ENCODE peak calls at places on chromosomes 16 and 17, in seven cellular contexts. One of them, this sample, is unnamed. For H3K9me3, the result is how much of the 10 kb centered on the place peaks cover.

GRCh38 chr16:8796469-8797363 is 723 bp downstream of the TMEM186 start:
- DNase-seq in A549: no peak
- DNase-seq in thoracic aorta: no peak
- DNase-seq in CD4-positive, alpha-beta memory T cell: no peak
- DNase-seq in uterus: no peak
- DNase-seq in left lung: no peak
- DNase-seq in ascending aorta: no peak
- DNase-seq in this sample: no peak

GRCh38 chr16:72787519-72788268 is 260.2 kb downstream of the ZFHX3 start:
- DNase-seq in A549: no peak
- DNase-seq in thoracic aorta: peak
- DNase-seq in CD4-positive, alpha-beta memory T cell: peak
- DNase-seq in uterus: peak
- DNase-seq in left lung: peak
- DNase-seq in ascending aorta: peak
- DNase-seq in this sample: peak

GRCh38 chr16:5504028-5504758 is 406.6 kb upstream of the EEF2KMT start:
- DNase-seq in A549: no peak
- DNase-seq in thoracic aorta: no peak
- DNase-seq in CD4-positive, alpha-beta memory T cell: no peak
- DNase-seq in uterus: no peak
- DNase-seq in left lung: no peak
- DNase-seq in ascending aorta: no peak
- DNase-seq in this sample: no peak

GRCh38 chr17:71803656-71804284 is 317.1 kb upstream of the SOX9 start:
- DNase-seq in A549: no peak
- DNase-seq in thoracic aorta: no peak
- DNase-seq in CD4-positive, alpha-beta memory T cell: no peak
- DNase-seq in uterus: no peak
- DNase-seq in left lung: no peak
- DNase-seq in ascending aorta: no peak
- DNase-seq in this sample: no peak

GRCh38 chr17:67615736-67616135 is 102.0 kb upstream of the NOL11 start:
- DNase-seq in A549: no peak
- DNase-seq in thoracic aorta: no peak
- DNase-seq in CD4-positive, alpha-beta memory T cell: no peak
- DNase-seq in uterus: no peak
- DNase-seq in left lung: no peak
- DNase-seq in ascending aorta: no peak
- DNase-seq in this sample: no peak

GRCh38 chr17:65547253-65547670 is 14.2 kb downstream of the AXIN2 start:
- DNase-seq in A549: no peak
- DNase-seq in thoracic aorta: no peak
- DNase-seq in CD4-positive, alpha-beta memory T cell: no peak
- DNase-seq in uterus: peak
- DNase-seq in left lung: no peak
- DNase-seq in ascending aorta: no peak
- DNase-seq in this sample: peak

GRCh38 chr16:22266546-22266945 is 30.7 kb upstream of the POLR3E start:
- DNase-seq in A549: no peak
- DNase-seq in thoracic aorta: no peak
- DNase-seq in CD4-positive, alpha-beta memory T cell: no peak
- DNase-seq in uterus: no peak
- DNase-seq in left lung: peak
- DNase-seq in ascending aorta: no peak
- DNase-seq in this sample: no peak

GRCh38 chr16:81695431-81695890 is 83.6 kb upstream of the PLCG2 start:
- DNase-seq in A549: no peak
- DNase-seq in thoracic aorta: no peak
- DNase-seq in CD4-positive, alpha-beta memory T cell: no peak
- DNase-seq in uterus: no peak
- DNase-seq in left lung: no peak
- DNase-seq in ascending aorta: no peak
- DNase-seq in this sample: no peak

GRCh38 chr16:4800290-4801041 is 2.0 kb downstream of the ROGDI start:
- DNase-seq in A549: no peak
- DNase-seq in thoracic aorta: no peak
- DNase-seq in CD4-positive, alpha-beta memory T cell: no peak
- DNase-seq in uterus: no peak
- DNase-seq in left lung: peak
- DNase-seq in ascending aorta: no peak
- DNase-seq in this sample: peak

GRCh38 chr17:37743875-37744632 is 805 bp downstream of the HNF1B start:
- DNase-seq in A549: peak
- DNase-seq in thoracic aorta: no peak
- DNase-seq in CD4-positive, alpha-beta memory T cell: no peak
- DNase-seq in uterus: no peak
- DNase-seq in left lung: peak
- DNase-seq in ascending aorta: no peak
- DNase-seq in this sample: peak

GRCh38 chr17:72308744-72309395 is 188.1 kb downstream of the SOX9 start:
- DNase-seq in A549: no peak
- DNase-seq in thoracic aorta: no peak
- DNase-seq in CD4-positive, alpha-beta memory T cell: no peak
- DNase-seq in uterus: no peak
- DNase-seq in left lung: no peak
- DNase-seq in ascending aorta: no peak
- DNase-seq in this sample: no peak

GRCh38 chr17:31060814-31061550 is 33.8 kb upstream of the NF1 start:
- DNase-seq in A549: no peak
- DNase-seq in thoracic aorta: no peak
- DNase-seq in CD4-positive, alpha-beta memory T cell: no peak
- DNase-seq in uterus: no peak
- DNase-seq in left lung: no peak
- DNase-seq in ascending aorta: no peak
- DNase-seq in this sample: no peak

GRCh38 chr16:31869511-31870201 is 4.0 kb upstream of the ZNF267 start:
- DNase-seq in A549: no peak
- DNase-seq in thoracic aorta: no peak
- DNase-seq in CD4-positive, alpha-beta memory T cell: peak
- DNase-seq in uterus: no peak
- DNase-seq in left lung: no peak
- DNase-seq in ascending aorta: peak
- DNase-seq in this sample: peak

GRCh38 chr16:67926181-67926742 is 5.4 kb downstream of the CTRL start:
- DNase-seq in A549: no peak
- DNase-seq in thoracic aorta: no peak
- DNase-seq in CD4-positive, alpha-beta memory T cell: no peak
- DNase-seq in uterus: no peak
- DNase-seq in left lung: no peak
- DNase-seq in ascending aorta: no peak
- DNase-seq in this sample: no peak

GRCh38 chr16:84619103-84619460 is 1.2 kb upstream of the COTL1 start:
- DNase-seq in A549: no peak
- DNase-seq in thoracic aorta: no peak
- DNase-seq in CD4-positive, alpha-beta memory T cell: no peak
- DNase-seq in uterus: no peak
- DNase-seq in left lung: no peak
- DNase-seq in ascending aorta: no peak
- DNase-seq in this sample: no peak
- H3K9me3 ChIP-seq in A549: under half
- H3K9me3 ChIP-seq in thoracic aorta: under half
- H3K9me3 ChIP-seq in CD4-positive, alpha-beta memory T cell: under half
- H3K9me3 ChIP-seq in uterus: under half
- H3K9me3 ChIP-seq in left lung: under half
- H3K9me3 ChIP-seq in ascending aorta: under half
- H3K9me3 ChIP-seq in this sample: under half

GRCh38 chr16:35560637-35560984 is 2101.2 kb downstream of the TP53TG3F start:
- DNase-seq in A549: no peak
- DNase-seq in thoracic aorta: no peak
- DNase-seq in CD4-positive, alpha-beta memory T cell: no peak
- DNase-seq in uterus: no peak
- DNase-seq in left lung: no peak
- DNase-seq in ascending aorta: no peak
- DNase-seq in this sample: no peak

GRCh38 chr16:35557731-35558130 is 2098.3 kb downstream of the TP53TG3F start:
- DNase-seq in A549: no peak
- DNase-seq in thoracic aorta: no peak
- DNase-seq in CD4-positive, alpha-beta memory T cell: no peak
- DNase-seq in uterus: no peak
- DNase-seq in left lung: no peak
- DNase-seq in ascending aorta: no peak
- DNase-seq in this sample: no peak

GRCh38 chr16:35562471-35562870 is 2103.1 kb downstream of the TP53TG3F start:
- DNase-seq in A549: no peak
- DNase-seq in thoracic aorta: no peak
- DNase-seq in CD4-positive, alpha-beta memory T cell: no peak
- DNase-seq in uterus: no peak
- DNase-seq in left lung: no peak
- DNase-seq in ascending aorta: no peak
- DNase-seq in this sample: no peak

GRCh38 chr16:35561346-35561745 is 2101.9 kb downstream of the TP53TG3F start:
- DNase-seq in A549: no peak
- DNase-seq in thoracic aorta: no peak
- DNase-seq in CD4-positive, alpha-beta memory T cell: no peak
- DNase-seq in uterus: no peak
- DNase-seq in left lung: no peak
- DNase-seq in ascending aorta: no peak
- DNase-seq in this sample: no peak

DNA sequence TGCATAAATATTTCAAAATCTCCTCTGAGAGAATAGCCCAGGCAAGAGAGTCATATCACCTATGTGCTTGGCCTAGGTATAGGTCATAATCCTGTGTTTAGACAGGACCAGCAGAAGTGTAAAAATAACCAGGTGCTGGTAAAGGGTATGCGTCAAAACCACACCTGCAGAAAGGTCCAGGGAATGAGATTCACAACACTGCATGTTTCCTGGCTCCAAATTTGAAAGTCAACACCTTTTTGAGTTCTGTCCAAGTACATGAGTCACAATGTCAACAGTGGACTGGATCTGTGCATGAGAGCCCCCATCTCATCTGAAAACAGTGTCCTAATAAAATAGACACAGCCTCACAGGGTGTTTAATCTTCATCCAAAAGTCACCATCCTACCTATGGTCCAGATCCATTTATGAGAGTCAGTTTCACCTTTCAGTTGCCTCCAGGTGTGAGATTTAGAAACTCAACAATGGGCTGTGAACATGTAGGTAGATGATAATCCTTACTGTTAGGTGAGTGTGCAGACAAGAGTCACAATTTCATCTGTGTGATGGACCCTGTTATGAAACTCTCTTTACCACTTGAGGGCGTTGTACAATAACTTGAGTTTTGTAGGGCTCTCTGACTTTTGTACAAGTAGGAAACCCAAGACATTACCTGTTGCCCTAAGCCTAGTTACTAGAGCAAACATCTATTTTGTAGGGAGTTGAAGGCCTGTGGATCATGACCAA is 2100.7 kb downstream of the TP53TG3F start:
- DNase-seq in A549: no peak
- DNase-seq in thoracic aorta: no peak
- DNase-seq in CD4-positive, alpha-beta memory T cell: no peak
- DNase-seq in uterus: no peak
- DNase-seq in left lung: no peak
- DNase-seq in ascending aorta: no peak
- DNase-seq in this sample: no peak
- H3K9me3 ChIP-seq in A549: under half
- H3K9me3 ChIP-seq in thoracic aorta: under half
- H3K9me3 ChIP-seq in CD4-positive, alpha-beta memory T cell: under half
- H3K9me3 ChIP-seq in uterus: under half
- H3K9me3 ChIP-seq in left lung: under half
- H3K9me3 ChIP-seq in ascending aorta: under half
- H3K9me3 ChIP-seq in this sample: under half

GRCh38 chr17:73879987-73880386 is 235.7 kb upstream of the SDK2 start:
- DNase-seq in A549: no peak
- DNase-seq in thoracic aorta: no peak
- DNase-seq in CD4-positive, alpha-beta memory T cell: no peak
- DNase-seq in uterus: no peak
- DNase-seq in left lung: no peak
- DNase-seq in ascending aorta: no peak
- DNase-seq in this sample: no peak
- H3K9me3 ChIP-seq in A549: under half
- H3K9me3 ChIP-seq in thoracic aorta: under half
- H3K9me3 ChIP-seq in CD4-positive, alpha-beta memory T cell: under half
- H3K9me3 ChIP-seq in uterus: under half
- H3K9me3 ChIP-seq in left lung: under half
- H3K9me3 ChIP-seq in ascending aorta: under half
- H3K9me3 ChIP-seq in this sample: under half

GRCh38 chr16:74797414-74797813 is 22.8 kb upstream of the FA2H start:
- DNase-seq in A549: no peak
- DNase-seq in thoracic aorta: no peak
- DNase-seq in CD4-positive, alpha-beta memory T cell: no peak
- DNase-seq in uterus: no peak
- DNase-seq in left lung: no peak
- DNase-seq in ascending aorta: no peak
- DNase-seq in this sample: no peak
- H3K9me3 ChIP-seq in A549: under half
- H3K9me3 ChIP-seq in thoracic aorta: under half
- H3K9me3 ChIP-seq in CD4-positive, alpha-beta memory T cell: under half
- H3K9me3 ChIP-seq in uterus: under half
- H3K9me3 ChIP-seq in left lung: under half
- H3K9me3 ChIP-seq in ascending aorta: under half
- H3K9me3 ChIP-seq in this sample: under half

GRCh38 chr16:56282455-56282854 is 91.2 kb downstream of the GNAO1 start:
- DNase-seq in A549: no peak
- DNase-seq in thoracic aorta: no peak
- DNase-seq in CD4-positive, alpha-beta memory T cell: no peak
- DNase-seq in uterus: no peak
- DNase-seq in left lung: no peak
- DNase-seq in ascending aorta: no peak
- DNase-seq in this sample: no peak
- H3K9me3 ChIP-seq in A549: under half
- H3K9me3 ChIP-seq in thoracic aorta: under half
- H3K9me3 ChIP-seq in CD4-positive, alpha-beta memory T cell: under half
- H3K9me3 ChIP-seq in uterus: under half
- H3K9me3 ChIP-seq in left lung: under half
- H3K9me3 ChIP-seq in ascending aorta: under half
- H3K9me3 ChIP-seq in this sample: under half

DNA sequence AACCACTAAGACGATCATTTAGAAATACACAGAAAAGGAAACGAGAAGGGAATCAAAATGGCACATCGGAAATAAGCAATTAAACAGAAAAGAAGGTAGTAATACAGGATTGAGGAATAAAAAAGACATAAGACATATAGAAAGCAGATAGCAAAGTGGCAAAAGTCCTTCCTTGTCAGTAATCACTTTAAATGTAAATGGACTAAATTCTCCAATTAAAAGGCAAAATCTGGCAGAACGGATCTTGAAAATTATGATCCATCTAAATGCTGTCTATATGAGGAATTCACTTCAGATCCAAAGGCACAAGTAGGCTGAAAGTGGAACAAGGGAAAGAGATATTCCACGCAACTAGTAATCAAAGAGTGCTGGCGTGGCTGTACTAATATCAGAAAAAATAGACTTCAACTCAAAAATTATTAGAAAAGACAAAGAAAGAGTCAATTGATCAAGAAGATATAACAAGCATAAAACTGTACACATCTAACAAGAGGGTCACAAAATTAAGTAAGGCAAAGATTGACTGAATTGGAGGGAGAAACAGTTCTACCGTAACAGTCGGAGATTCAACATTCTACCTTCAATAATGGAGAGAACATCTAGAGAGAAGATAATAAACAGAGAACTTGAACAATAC is 36.8 kb upstream of the METRNL start:
- DNase-seq in A549: no peak
- DNase-seq in thoracic aorta: no peak
- DNase-seq in CD4-positive, alpha-beta memory T cell: no peak
- DNase-seq in uterus: no peak
- DNase-seq in left lung: no peak
- DNase-seq in ascending aorta: no peak
- DNase-seq in this sample: no peak
- H3K9me3 ChIP-seq in A549: under half
- H3K9me3 ChIP-seq in thoracic aorta: under half
- H3K9me3 ChIP-seq in CD4-positive, alpha-beta memory T cell: under half
- H3K9me3 ChIP-seq in uterus: under half
- H3K9me3 ChIP-seq in left lung: under half
- H3K9me3 ChIP-seq in ascending aorta: under half
- H3K9me3 ChIP-seq in this sample: under half